ENCODE peak calls at places on chromosomes 4 and X, in nine cellular contexts. One of them, this sample, is unnamed.

GRCh38 chr4:25702848-25703247 is 47.2 kb downstream of the SLC34A2 start:
- DNase-seq in GM23338: no peak
- DNase-seq in CD8-positive, alpha-beta T cell: no peak
- DNase-seq in endothelial cell: no peak
- DNase-seq in heart left ventricle: peak
- DNase-seq in tibial artery: no peak
- DNase-seq in AG04449: peak
- DNase-seq in mesothelial cell of epicardium: no peak
- DNase-seq in psoas muscle: peak
- DNase-seq in this sample: no peak

GRCh38 chr4:72919464-72919863 is 150.1 kb downstream of the COX18 start:
- DNase-seq in endothelial cell: no peak
- DNase-seq in psoas muscle: no peak
- DNase-seq in GM23338: no peak
- DNase-seq in tibial artery: no peak
- DNase-seq in mesothelial cell of epicardium: no peak
- DNase-seq in AG04449: no peak
- DNase-seq in CD8-positive, alpha-beta T cell: no peak
- DNase-seq in heart left ventricle: no peak
- DNase-seq in this sample: no peak

GRCh38 chr4:8891255-8891645 is 19.6 kb upstream of the HMX1 start:
- DNase-seq in endothelial cell: no peak
- DNase-seq in tibial artery: no peak
- DNase-seq in GM23338: no peak
- DNase-seq in mesothelial cell of epicardium: no peak
- DNase-seq in CD8-positive, alpha-beta T cell: no peak
- DNase-seq in AG04449: no peak
- DNase-seq in psoas muscle: no peak
- DNase-seq in heart left ventricle: no peak
- DNase-seq in this sample: no peak

GRCh38 chr4:82553020-82553419 is 8.8 kb downstream of the TMEM150C start:
- DNase-seq in AG04449: no peak
- DNase-seq in psoas muscle: no peak
- DNase-seq in mesothelial cell of epicardium: no peak
- DNase-seq in endothelial cell: no peak
- DNase-seq in GM23338: no peak
- DNase-seq in tibial artery: no peak
- DNase-seq in CD8-positive, alpha-beta T cell: no peak
- DNase-seq in heart left ventricle: no peak
- DNase-seq in this sample: no peak

GRCh38 chrX:134604701-134605271 is 53.5 kb downstream of the PLAC1 start:
- DNase-seq in psoas muscle: no peak
- DNase-seq in CD8-positive, alpha-beta T cell: no peak
- DNase-seq in endothelial cell: no peak
- DNase-seq in mesothelial cell of epicardium: no peak
- DNase-seq in AG04449: no peak
- DNase-seq in GM23338: no peak
- DNase-seq in heart left ventricle: no peak
- DNase-seq in tibial artery: no peak
- DNase-seq in this sample: no peak

GRCh38 chr4:182931691-182932297 is 14.6 kb upstream of the DCTD start:
- DNase-seq in tibial artery: no peak
- DNase-seq in GM23338: no peak
- DNase-seq in psoas muscle: no peak
- DNase-seq in CD8-positive, alpha-beta T cell: no peak
- DNase-seq in mesothelial cell of epicardium: no peak
- DNase-seq in heart left ventricle: no peak
- DNase-seq in AG04449: no peak
- DNase-seq in endothelial cell: no peak
- DNase-seq in this sample: no peak

GRCh38 chr4:41400296-41400695 is 137.7 kb upstream of the LIMCH1 start:
- DNase-seq in AG04449: no peak
- DNase-seq in psoas muscle: no peak
- DNase-seq in heart left ventricle: no peak
- DNase-seq in GM23338: no peak
- DNase-seq in CD8-positive, alpha-beta T cell: no peak
- DNase-seq in endothelial cell: no peak
- DNase-seq in mesothelial cell of epicardium: no peak
- DNase-seq in tibial artery: no peak
- DNase-seq in this sample: no peak

GRCh38 chrX:103211012-103211715 is 3.7 kb upstream of the BEX4 start:
- DNase-seq in tibial artery: no peak
- DNase-seq in mesothelial cell of epicardium: peak
- DNase-seq in endothelial cell: peak
- DNase-seq in AG04449: no peak
- DNase-seq in psoas muscle: no peak
- DNase-seq in heart left ventricle: no peak
- DNase-seq in CD8-positive, alpha-beta T cell: peak
- DNase-seq in GM23338: peak
- DNase-seq in this sample: no peak

GRCh38 chr4:74755486-74755885 is 38.8 kb downstream of the BTC start:
- DNase-seq in tibial artery: no peak
- DNase-seq in GM23338: no peak
- DNase-seq in AG04449: no peak
- DNase-seq in psoas muscle: no peak
- DNase-seq in endothelial cell: no peak
- DNase-seq in CD8-positive, alpha-beta T cell: no peak
- DNase-seq in mesothelial cell of epicardium: no peak
- DNase-seq in heart left ventricle: no peak
- DNase-seq in this sample: no peak

GRCh38 chr4:93147524-93148212 is 680.9 kb upstream of the ATOH1 start:
- DNase-seq in GM23338: peak
- DNase-seq in heart left ventricle: no peak
- DNase-seq in mesothelial cell of epicardium: no peak
- DNase-seq in psoas muscle: no peak
- DNase-seq in endothelial cell: no peak
- DNase-seq in AG04449: no peak
- DNase-seq in tibial artery: no peak
- DNase-seq in CD8-positive, alpha-beta T cell: no peak
- DNase-seq in this sample: no peak

GRCh38 chrX:41514179-41514578 is 67.0 kb downstream of the NYX start:
- DNase-seq in CD8-positive, alpha-beta T cell: no peak
- DNase-seq in mesothelial cell of epicardium: no peak
- DNase-seq in endothelial cell: no peak
- DNase-seq in GM23338: no peak
- DNase-seq in AG04449: no peak
- DNase-seq in psoas muscle: no peak
- DNase-seq in heart left ventricle: no peak
- DNase-seq in tibial artery: no peak
- DNase-seq in this sample: no peak

GRCh38 chr4:118264096-118264495 is 88.7 kb downstream of the PRSS12 start:
- DNase-seq in heart left ventricle: no peak
- DNase-seq in mesothelial cell of epicardium: no peak
- DNase-seq in psoas muscle: no peak
- DNase-seq in endothelial cell: no peak
- DNase-seq in tibial artery: no peak
- DNase-seq in GM23338: no peak
- DNase-seq in CD8-positive, alpha-beta T cell: no peak
- DNase-seq in AG04449: no peak
- DNase-seq in this sample: no peak

GRCh38 chr4:90542216-90542615 is 415.0 kb downstream of the CCSER1 start:
- DNase-seq in endothelial cell: no peak
- DNase-seq in tibial artery: no peak
- DNase-seq in CD8-positive, alpha-beta T cell: no peak
- DNase-seq in mesothelial cell of epicardium: no peak
- DNase-seq in psoas muscle: no peak
- DNase-seq in heart left ventricle: no peak
- DNase-seq in GM23338: no peak
- DNase-seq in AG04449: no peak
- DNase-seq in this sample: no peak

GRCh38 chr4:146472404-146472803 is 49.3 kb downstream of the SLC10A7 start:
- DNase-seq in endothelial cell: no peak
- DNase-seq in AG04449: no peak
- DNase-seq in mesothelial cell of epicardium: no peak
- DNase-seq in tibial artery: no peak
- DNase-seq in heart left ventricle: no peak
- DNase-seq in psoas muscle: no peak
- DNase-seq in GM23338: peak
- DNase-seq in CD8-positive, alpha-beta T cell: no peak
- DNase-seq in this sample: no peak

GRCh38 chrX:70196961-70197805 is 19.9 kb downstream of the DGAT2L6 start:
- DNase-seq in tibial artery: peak
- DNase-seq in CD8-positive, alpha-beta T cell: peak
- DNase-seq in AG04449: no peak
- DNase-seq in psoas muscle: no peak
- DNase-seq in GM23338: peak
- DNase-seq in heart left ventricle: peak
- DNase-seq in endothelial cell: peak
- DNase-seq in mesothelial cell of epicardium: peak
- DNase-seq in this sample: peak

GRCh38 chrX:87299563-87300160 is 217.9 kb upstream of the KLHL4 start:
- DNase-seq in AG04449: no peak
- DNase-seq in heart left ventricle: no peak
- DNase-seq in mesothelial cell of epicardium: no peak
- DNase-seq in GM23338: peak
- DNase-seq in psoas muscle: no peak
- DNase-seq in tibial artery: no peak
- DNase-seq in endothelial cell: no peak
- DNase-seq in CD8-positive, alpha-beta T cell: no peak
- DNase-seq in this sample: no peak

DNA sequence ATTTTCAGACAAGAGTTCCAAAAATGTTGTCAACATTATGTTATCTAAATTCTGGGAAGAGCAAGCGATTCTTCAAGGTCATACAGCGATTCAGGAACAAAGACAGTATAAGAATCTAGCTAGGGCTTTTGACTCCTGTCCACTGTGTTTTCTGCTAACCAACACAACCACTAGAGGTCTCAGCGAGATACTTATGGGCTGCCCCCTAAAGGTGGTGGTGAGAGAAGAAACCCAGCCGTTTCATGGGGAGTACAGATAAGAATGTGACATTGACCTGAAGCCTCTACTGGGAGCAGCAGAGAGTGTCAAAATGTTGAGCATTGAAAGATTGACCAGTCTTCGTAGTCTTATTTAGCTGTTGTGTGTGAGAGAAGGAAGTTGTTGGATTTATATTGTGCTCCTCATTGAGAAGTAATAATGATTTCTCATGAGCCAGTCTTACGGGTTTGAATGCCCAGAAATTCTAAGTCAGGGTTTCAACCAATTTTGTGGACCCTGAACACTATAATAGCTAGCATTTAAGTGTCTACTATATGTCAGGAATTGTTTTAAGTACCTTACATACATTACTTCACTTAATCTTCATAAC is 168.3 kb downstream of the SPRY1 start:
- DNase-seq in psoas muscle: no peak
- DNase-seq in mesothelial cell of epicardium: no peak
- DNase-seq in endothelial cell: peak
- DNase-seq in GM23338: peak
- DNase-seq in heart left ventricle: peak
- DNase-seq in AG04449: no peak
- DNase-seq in tibial artery: no peak
- DNase-seq in CD8-positive, alpha-beta T cell: peak
- DNase-seq in this sample: no peak
- TF ChIP-seq CTCF in psoas muscle: peak
- TF ChIP-seq CTCF in mesothelial cell of epicardium: peak
- TF ChIP-seq CTCF in endothelial cell: peak
- TF ChIP-seq CTCF in GM23338: peak
- TF ChIP-seq CTCF in heart left ventricle: peak
- TF ChIP-seq CTCF in AG04449: peak
- TF ChIP-seq CTCF in tibial artery: peak
- TF ChIP-seq CTCF in CD8-positive, alpha-beta T cell: peak
- TF ChIP-seq CTCF in this sample: peak

DNA sequence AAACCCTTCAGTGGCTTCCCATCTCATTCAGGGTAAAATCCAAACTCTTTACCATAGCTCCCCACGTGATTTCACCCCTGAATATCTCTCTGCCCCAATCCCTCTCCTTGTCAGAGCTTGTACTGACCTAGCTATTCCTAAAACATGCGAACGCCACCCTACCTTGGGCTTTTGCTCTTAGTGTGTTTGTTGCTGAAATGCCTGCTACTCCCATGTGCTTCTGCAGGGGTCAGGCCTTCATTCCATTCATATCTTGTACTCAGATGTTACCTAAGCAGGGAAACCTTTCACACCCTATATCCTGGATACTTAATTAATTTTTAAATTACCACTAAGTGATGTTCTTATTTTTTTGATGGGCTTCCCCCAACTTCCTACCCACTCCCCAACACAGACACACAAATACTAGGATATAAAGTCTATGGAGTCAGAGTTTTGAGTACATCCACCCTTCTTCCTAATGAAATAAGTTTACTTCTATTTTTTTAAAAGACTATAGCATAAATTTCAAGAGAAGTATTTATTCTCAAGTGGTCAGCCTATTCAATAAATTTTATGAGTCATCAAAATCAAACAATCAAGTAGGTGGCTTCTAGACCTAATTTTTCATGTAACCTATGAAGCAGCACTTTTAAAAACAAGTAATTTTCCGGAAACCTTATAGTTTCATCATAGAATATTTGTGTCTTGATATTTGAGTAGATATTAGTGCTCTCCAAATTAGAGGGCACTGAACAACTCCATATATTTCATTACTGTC is 189.4 kb downstream of the RAPGEF2 start:
- DNase-seq in GM23338: peak
- DNase-seq in mesothelial cell of epicardium: no peak
- DNase-seq in CD8-positive, alpha-beta T cell: no peak
- DNase-seq in endothelial cell: no peak
- DNase-seq in AG04449: no peak
- DNase-seq in heart left ventricle: no peak
- DNase-seq in psoas muscle: no peak
- DNase-seq in tibial artery: no peak
- DNase-seq in this sample: no peak
- TF ChIP-seq CTCF in GM23338: peak
- TF ChIP-seq CTCF in mesothelial cell of epicardium: no peak
- TF ChIP-seq CTCF in CD8-positive, alpha-beta T cell: no peak
- TF ChIP-seq CTCF in endothelial cell: no peak
- TF ChIP-seq CTCF in AG04449: no peak
- TF ChIP-seq CTCF in heart left ventricle: no peak
- TF ChIP-seq CTCF in psoas muscle: no peak
- TF ChIP-seq CTCF in tibial artery: no peak
- TF ChIP-seq CTCF in this sample: peak

DNA sequence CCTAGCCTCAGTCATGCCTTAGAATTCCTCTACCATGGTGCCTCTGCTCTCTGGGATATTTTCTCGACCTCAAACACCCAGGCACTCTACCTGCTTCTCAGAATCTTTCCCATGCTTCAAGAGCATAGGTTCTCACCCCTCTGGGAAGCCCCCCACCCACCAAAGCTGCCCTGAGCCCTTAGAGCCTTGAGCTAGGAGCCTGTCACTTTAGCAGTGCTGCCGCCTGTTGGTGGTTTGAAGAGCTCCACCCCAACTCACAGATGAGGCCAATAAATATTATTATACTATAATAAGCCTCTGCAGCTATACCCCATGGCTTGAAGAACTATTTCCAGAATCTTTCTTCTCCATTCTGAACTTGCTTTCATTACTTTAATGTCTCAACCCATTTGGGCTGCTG is 109.7 kb downstream of the RTL5 start:
- DNase-seq in mesothelial cell of epicardium: no peak
- DNase-seq in AG04449: no peak
- DNase-seq in tibial artery: no peak
- DNase-seq in heart left ventricle: no peak
- DNase-seq in endothelial cell: peak
- DNase-seq in psoas muscle: no peak
- DNase-seq in GM23338: peak
- DNase-seq in CD8-positive, alpha-beta T cell: no peak
- DNase-seq in this sample: no peak
- TF ChIP-seq CTCF in mesothelial cell of epicardium: peak
- TF ChIP-seq CTCF in AG04449: peak
- TF ChIP-seq CTCF in tibial artery: peak
- TF ChIP-seq CTCF in heart left ventricle: peak
- TF ChIP-seq CTCF in endothelial cell: peak
- TF ChIP-seq CTCF in psoas muscle: peak
- TF ChIP-seq CTCF in GM23338: peak
- TF ChIP-seq CTCF in CD8-positive, alpha-beta T cell: no peak
- TF ChIP-seq CTCF in this sample: peak

GRCh38 chr4:16505726-16506125 is 279.5 kb upstream of the TAPT1 start:
- DNase-seq in AG04449: no peak
- DNase-seq in endothelial cell: peak
- DNase-seq in CD8-positive, alpha-beta T cell: no peak
- DNase-seq in tibial artery: no peak
- DNase-seq in heart left ventricle: no peak
- DNase-seq in psoas muscle: no peak
- DNase-seq in GM23338: peak
- DNase-seq in mesothelial cell of epicardium: no peak
- DNase-seq in this sample: no peak
- TF ChIP-seq CTCF in AG04449: peak
- TF ChIP-seq CTCF in endothelial cell: no peak
- TF ChIP-seq CTCF in CD8-positive, alpha-beta T cell: no peak
- TF ChIP-seq CTCF in tibial artery: no peak
- TF ChIP-seq CTCF in heart left ventricle: peak
- TF ChIP-seq CTCF in psoas muscle: no peak
- TF ChIP-seq CTCF in GM23338: peak
- TF ChIP-seq CTCF in mesothelial cell of epicardium: no peak
- TF ChIP-seq CTCF in this sample: peak

This sample was measured in progenitor cell of endocrine pancreas.